ENCODE peak calls at places on chromosomes 1 and 21, in four cellular contexts. M, T, U and A are unnamed samples.

GRCh38 chr1:12501661-12502060 is 116.3 kb downstream of the DHRS3 start:
- DNase-seq in M (peak; percentile 86), U (no peak), T (peak; percentile 18), A (no peak)

GRCh38 chr21:38859852-38860251 is 54.1 kb downstream of the ETS2 start:
- DNase-seq in M (peak; percentile 39), U (no peak), T (no peak), A (no peak)

GRCh38 chr21:37932936-37933335 is 16.7 kb upstream of the KCNJ6 start:
- DNase-seq in U (no peak), M (no peak), T (no peak), A (no peak)

GRCh38 chr1:230268371-230269170 is 157.6 kb downstream of the PGBD5 start:
- DNase-seq in U (no peak), M (peak; percentile 75), T (peak; percentile 86), A (peak; percentile 46)

GRCh38 chr1:79322511-79323027 is 316.0 kb upstream of the ADGRL4 start:
- DNase-seq in M (peak; percentile 50), U (no peak), T (peak; percentile 65), A (no peak)

GRCh38 chr1:5286244-5286643 is 631.8 kb downstream of the AJAP1 start:
- DNase-seq in M (no peak), U (no peak), T (no peak), A (no peak)

GRCh38 chr1:206511362-206512064 is 4.2 kb downstream of the RASSF5 start:
- DNase-seq in M (no peak), U (no peak), T (no peak), A (no peak)

GRCh38 chr1:55272994-55273393 is 57.8 kb upstream of the USP24 start:
- DNase-seq in M (no peak), T (no peak), U (no peak), A (no peak)

GRCh38 chr1:234564035-234565029 is 45.6 kb downstream of the IRF2BP2 start:
- DNase-seq in U (peak; percentile 3), M (peak; percentile 88), T (peak; percentile 47), A (no peak)

GRCh38 chr1:74623716-74624115 is 49.9 kb downstream of the ERICH3 start:
- DNase-seq in U (no peak), T (no peak), M (no peak), A (no peak)

GRCh38 chr21:17495680-17496079 is 17.2 kb upstream of the CXADR start:
- DNase-seq in U (no peak), T (no peak), M (no peak), A (no peak)

GRCh38 chr1:7279753-7280150 is 491.3 kb upstream of the VAMP3 start:
- DNase-seq in T (no peak), M (no peak), U (no peak), A (no peak)

GRCh38 chr1:23242414-23242813 is 25.1 kb upstream of the HTR1D start:
- DNase-seq in T (no peak), M (no peak), U (no peak), A (no peak)

GRCh38 chr1:235808226-235808625 is 58.5 kb downstream of the LYST start:
- DNase-seq in T (no peak), M (no peak), U (no peak), A (no peak)

GRCh38 chr1:67888208-67888607 is 54.9 kb upstream of the GNG12 start:
- DNase-seq in M (no peak), T (peak; percentile 2), U (no peak), A (no peak)

GRCh38 chr1:100868364-100868995 is 26.2 kb downstream of the EXTL2 start:
- DNase-seq in T (peak; percentile 59), U (no peak), M (peak; percentile 70), A (peak; percentile 14)

GRCh38 chr1:227486559-227486958 is 76.8 kb upstream of the ZNF678 start:
- DNase-seq in M (no peak), T (no peak), U (no peak), A (no peak)

GRCh38 chr1:227490478-227490877 is 72.9 kb upstream of the ZNF678 start:
- DNase-seq in M (no peak), U (no peak), T (no peak), A (no peak)

GRCh38 chr1:227490001-227490400 is 73.4 kb upstream of the ZNF678 start:
- DNase-seq in M (no peak), U (no peak), T (no peak), A (no peak)

GRCh38 chr1:227487606-227488005 is 75.8 kb upstream of the ZNF678 start:
- DNase-seq in U (no peak), M (no peak), T (no peak), A (no peak)

GRCh38 chr1:227489572-227489971 is 73.8 kb upstream of the ZNF678 start:
- DNase-seq in M (no peak), U (no peak), T (no peak), A (no peak)
- H2AK5ac ChIP-seq in M (no peak overlapping the region), U (no peak overlapping the region), T (no peak overlapping the region), A (no peak overlapping the region)

DNA sequence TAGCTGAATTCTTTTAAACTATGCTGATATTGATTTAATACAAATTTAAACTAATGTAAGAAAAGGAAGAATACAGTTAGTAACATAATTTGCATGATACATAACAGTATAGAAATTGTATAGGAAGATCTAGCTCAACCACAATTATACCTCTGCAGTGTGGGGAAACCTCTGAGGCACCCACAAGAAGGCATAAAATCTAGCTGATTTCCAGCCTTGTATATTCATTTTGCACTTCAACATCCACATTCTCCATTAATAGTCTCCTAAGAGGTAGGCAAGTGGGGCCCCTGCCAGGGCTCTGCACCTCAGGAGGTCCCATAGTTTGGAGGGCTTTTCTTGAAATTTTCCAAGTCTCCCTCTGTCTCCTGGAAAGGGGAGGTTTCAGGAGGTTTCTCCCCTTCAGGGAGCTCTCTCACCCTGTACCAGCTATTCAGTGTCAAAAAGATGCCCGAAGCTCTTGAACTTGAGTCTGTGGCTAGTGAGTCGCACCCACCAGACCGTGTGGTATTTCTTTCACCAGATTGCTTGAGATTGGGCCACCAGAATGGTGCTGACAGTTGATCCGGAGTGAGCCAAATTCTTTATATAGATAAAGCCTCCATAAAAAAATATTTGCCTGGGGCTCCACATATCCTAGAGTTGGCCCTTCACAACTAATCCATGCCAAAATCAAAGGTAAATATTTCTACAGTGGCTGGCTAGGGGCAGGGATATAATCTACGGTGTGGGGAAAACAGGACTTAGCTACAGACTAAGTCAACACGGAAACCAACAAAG is 108.2 kb downstream of the TIAM1 start:
- DNase-seq in U (no peak), T (no peak), M (no peak), A (no peak)
- H3K4me3 ChIP-seq in U (no peak overlapping the region), T (no peak overlapping the region), M (no peak overlapping the region), A (no peak overlapping the region)

GRCh38 chr1:203593723-203594122 is 32.9 kb upstream of the ATP2B4 start:
- DNase-seq in U (no peak), T (peak; percentile 96), M (peak; percentile 72), A (no peak)

GRCh38 chr1:203592728-203593127 is 33.9 kb upstream of the ATP2B4 start:
- DNase-seq in U (no peak), M (peak; percentile 54), T (peak; percentile 75), A (no peak)

GRCh38 chr1:203593143-203593542 is 33.5 kb upstream of the ATP2B4 start:
- DNase-seq in M (no peak), T (no peak), U (no peak), A (no peak)

GRCh38 chr1:203591626-203592025 is 35.0 kb upstream of the ATP2B4 start:
- DNase-seq in U (no peak), M (no peak), T (no peak), A (no peak)

GRCh38 chr1:203592156-203592555 is 34.5 kb upstream of the ATP2B4 start:
- DNase-seq in U (no peak), M (peak; percentile 42), T (peak; percentile 50), A (peak; percentile 56)
- H2AFZ ChIP-seq in U (peak overlapping the region; percentile 35), M (peak overlapping the region; percentile 60), T (no peak overlapping the region), A (peak overlapping the region; percentile 91)

GRCh38 chr1:27607239-27607804 is 3.4 kb upstream of the AHDC1 start:
- DNase-seq in T (peak; percentile 63), U (no peak), M (no peak), A (peak; percentile 91)
- H2AK5ac ChIP-seq in T (peak overlapping the region; percentile 43), U (peak overlapping the region; percentile 54), M (peak overlapping the region; percentile 43), A (peak overlapping the region; percentile 52)

DNA sequence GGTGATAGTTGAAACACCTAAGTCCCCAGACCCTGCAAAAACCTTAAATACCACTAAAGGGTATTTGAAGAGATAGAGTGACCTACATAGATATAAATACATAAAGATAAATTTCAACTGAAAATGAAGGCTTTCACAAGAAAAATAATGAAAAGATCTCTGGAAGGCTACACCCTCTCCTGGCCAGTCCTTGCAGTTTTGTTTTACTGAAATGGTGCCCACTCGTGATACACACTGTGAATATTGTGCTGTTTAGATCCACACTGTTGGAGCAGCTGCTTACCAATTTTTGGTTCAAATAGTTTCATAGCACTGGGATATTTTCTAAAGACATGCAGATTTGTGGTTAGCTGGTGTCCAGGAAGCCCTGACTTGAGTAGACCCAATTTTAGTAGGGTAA is 31.5 kb upstream of the RNF187 start:
- DNase-seq in U (no peak), T (peak; percentile 25), M (peak; percentile 31), A (no peak)
- H3K4me3 ChIP-seq in U (peak overlapping the region; percentile 84), T (no peak overlapping the region), M (no peak overlapping the region), A (peak overlapping the region; percentile 70)

GRCh38 chr1:1778827-1779675 is 781 bp upstream of the NADK start:
- DNase-seq in T (peak; percentile 29), U (peak; percentile 47), M (no peak), A (peak; percentile 41)
- H2AFZ ChIP-seq in T (no peak overlapping the region), U (no peak overlapping the region), M (peak overlapping the region; percentile 98), A (peak overlapping the region; percentile 88)

GRCh38 chr1:208254862-208255261 is 10.7 kb upstream of the PLXNA2 start:
- DNase-seq in T (peak; percentile 45), M (peak; percentile 52), U (no peak), A (no peak)

GRCh38 chr1:208254376-208254775 is 10.2 kb upstream of the PLXNA2 start:
- DNase-seq in T (no peak), M (no peak), U (no peak), A (no peak)

GRCh38 chr1:208257326-208257725 is 13.1 kb upstream of the PLXNA2 start:
- DNase-seq in M (no peak), T (no peak), U (no peak), A (no peak)

GRCh38 chr1:208256556-208256955 is 12.4 kb upstream of the PLXNA2 start:
- DNase-seq in T (no peak), U (no peak), M (no peak), A (no peak)

DNA sequence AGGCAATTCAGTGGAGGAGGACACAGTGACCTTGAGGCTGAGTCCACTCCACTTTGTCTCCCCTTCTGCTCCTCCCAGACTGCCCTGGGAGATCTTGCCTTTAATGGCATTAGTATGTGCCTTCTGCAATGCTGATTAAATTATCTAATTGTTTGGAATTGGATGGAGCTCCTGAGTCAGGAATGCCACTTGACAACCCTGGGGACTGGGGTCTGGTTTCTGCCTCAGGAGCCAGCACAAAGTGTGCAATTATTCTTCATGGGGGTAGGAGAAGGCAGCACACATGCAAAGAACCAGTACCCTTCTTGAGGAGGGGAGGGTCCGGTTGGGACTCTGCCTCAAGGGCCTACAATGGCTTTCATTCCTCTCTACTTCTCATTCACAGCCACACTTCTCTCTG is 11.9 kb upstream of the PLXNA2 start:
- DNase-seq in U (no peak), T (no peak), M (no peak), A (no peak)
- H2AK5ac ChIP-seq in U (no peak overlapping the region), T (no peak overlapping the region), M (no peak overlapping the region), A (no peak overlapping the region)